ENCODE peak calls at places on chromosomes 1 and 21, in seven cellular contexts. I is heart left ventricle, U is AG09309, F is hepatocyte, J is osteocyte, D is esophagus squamous epithelium, P is cardiac muscle cell. T is an unnamed sample.

GRCh38 chr1:25556791-25557476 is 13.5 kb downstream of the LDLRAP1 start:
- DNase-seq in I (no peak), U (no peak), F (no peak), J (no peak), D (no peak), P (no peak), T (no peak)

GRCh38 chr1:230839166-230839565 is 29.2 kb downstream of the C1orf198 start:
- DNase-seq in I (no peak), U (no peak), F (no peak), J (no peak), D (no peak), P (no peak), T (no peak)

GRCh38 chr21:33117268-33117888 is 47.4 kb downstream of the OLIG1 start:
- DNase-seq in I (no peak), U (no peak), F (no peak), J (no peak), D (no peak), P (no peak), T (no peak)

GRCh38 chr1:3469849-3470649 is 15.6 kb downstream of the ARHGEF16 start:
- DNase-seq in I (no peak), U (no peak), F (no peak), J (no peak), D (no peak), P (no peak), T (no peak)

GRCh38 chr1:214044438-214045214 is 56.9 kb downstream of the PROX1 start:
- DNase-seq in I (no peak), U (no peak), F (peak), J (no peak), D (no peak), P (no peak), T (no peak)

GRCh38 chr1:22592919-22593790 is 29.9 kb downstream of the EPHA8 start:
- DNase-seq in I (no peak), U (no peak), F (no peak), J (no peak), D (no peak), P (no peak), T (no peak)

GRCh38 chr1:209720826-209721225 is 16.2 kb downstream of the HSD11B1 start:
- DNase-seq in I (no peak), U (no peak), F (no peak), J (no peak), D (no peak), P (no peak), T (no peak)

GRCh38 chr1:214363386-214363785 is 82.4 kb downstream of the SMYD2 start:
- DNase-seq in I (no peak), U (no peak), F (no peak), J (no peak), D (no peak), P (no peak), T (no peak)

GRCh38 chr1:227666286-227666685 is 68.8 kb downstream of the JMJD4 start:
- DNase-seq in I (no peak), U (no peak), F (no peak), J (no peak), D (no peak), P (no peak), T (no peak)

GRCh38 chr21:46116846-46117585 is 19.1 kb downstream of the COL6A2 start:
- DNase-seq in I (peak), U (no peak), F (no peak), J (peak), D (no peak), P (no peak), T (no peak)

GRCh38 chr1:89566761-89567174 is 42.1 kb downstream of the LRRC8B start:
- DNase-seq in I (peak), U (no peak), F (peak), J (no peak), D (no peak), P (peak), T (no peak)

GRCh38 chr1:77562596-77563154 is 119.8 kb downstream of the ZZZ3 start:
- DNase-seq in I (no peak), U (no peak), F (no peak), J (no peak), D (no peak), P (no peak), T (no peak)

GRCh38 chr1:208036177-208036808 is 125.4 kb upstream of the CD34 start:
- DNase-seq in I (no peak), U (no peak), F (peak), J (no peak), D (no peak), P (peak), T (peak)

GRCh38 chr1:232044728-232045127 is 418.1 kb downstream of the DISC1 start:
- DNase-seq in I (no peak), U (no peak), F (no peak), J (no peak), D (no peak), P (no peak), T (no peak)

GRCh38 chr1:232046531-232047283 is 420.1 kb downstream of the DISC1 start:
- DNase-seq in I (no peak), U (no peak), F (no peak), J (no peak), D (no peak), P (no peak), T (no peak)

GRCh38 chr1:232047473-232047872 is 420.9 kb downstream of the DISC1 start:
- DNase-seq in I (no peak), U (no peak), F (no peak), J (no peak), D (no peak), P (no peak), T (no peak)

GRCh38 chr1:232045134-232045533 is 418.5 kb downstream of the DISC1 start:
- DNase-seq in I (no peak), U (no peak), F (no peak), J (no peak), D (no peak), P (no peak), T (no peak)

DNA sequence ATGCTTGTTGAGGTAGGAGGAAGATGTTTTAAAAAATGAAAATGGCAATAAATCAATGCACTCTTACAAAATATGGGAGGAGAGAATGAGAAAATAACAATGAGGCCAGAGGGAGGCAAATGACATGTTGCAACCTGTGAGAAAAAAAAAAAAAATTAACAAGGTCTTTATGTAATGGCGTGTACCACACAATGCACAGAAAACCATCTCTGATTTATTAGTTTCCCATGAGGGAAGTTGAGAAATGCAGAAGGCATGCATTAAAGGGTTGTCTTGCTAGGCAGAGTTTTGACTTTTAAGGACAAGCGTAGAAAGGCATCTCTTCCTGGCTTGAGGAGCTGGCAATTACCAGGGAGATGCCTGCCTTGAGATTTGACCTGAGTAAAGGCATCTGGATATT is 419.0 kb downstream of the DISC1 start:
- DNase-seq in I (no peak), U (no peak), F (no peak), J (no peak), D (no peak), P (no peak), T (no peak)
- TF ChIP-seq CTCF in I (no peak), U (no peak), F (no peak), J (no peak), D (no peak), P (no peak), T (no peak)

DNA sequence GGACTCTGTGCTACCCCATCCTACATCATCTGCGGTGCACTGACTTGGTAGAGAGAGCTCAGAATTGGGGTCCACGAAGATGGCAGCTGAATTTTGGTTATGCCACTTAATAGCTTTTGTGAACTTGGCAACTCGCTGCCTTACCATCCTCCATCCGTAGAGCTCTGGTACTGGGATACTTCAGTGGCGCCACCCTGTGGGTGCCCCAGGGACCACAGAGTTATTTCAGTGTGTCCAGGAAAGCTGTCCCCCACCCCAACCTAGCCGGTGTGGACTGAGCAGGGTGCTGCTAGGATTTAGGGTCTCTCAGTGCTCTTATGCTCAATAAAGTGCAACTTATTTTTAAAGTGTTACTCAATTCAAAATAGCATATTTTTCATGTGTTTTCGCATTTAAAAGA is 9.0 kb upstream of the USF1 start:
- DNase-seq in I (no peak), U (no peak), F (no peak), J (no peak), D (no peak), P (no peak), T (no peak)
- TF ChIP-seq CTCF in I (peak), U (no peak), F (no peak), J (no peak), D (peak), P (no peak), T (no peak)

GRCh38 chr1:65528104-65528503 is 107.6 kb downstream of the LEPR start:
- DNase-seq in I (no peak), U (no peak), F (no peak), J (no peak), D (no peak), P (no peak), T (no peak)
- TF ChIP-seq CTCF in I (no peak), U (peak), F (peak), J (peak), D (peak), P (peak), T (no peak)

GRCh38 chr1:52825868-52826267 is 16.7 kb upstream of the ZYG11A start:
- DNase-seq in I (no peak), U (no peak), F (no peak), J (no peak), D (no peak), P (no peak), T (peak)
- TF ChIP-seq CTCF in I (no peak), U (no peak), F (no peak), J (peak), D (no peak), P (peak), T (no peak)

DNA sequence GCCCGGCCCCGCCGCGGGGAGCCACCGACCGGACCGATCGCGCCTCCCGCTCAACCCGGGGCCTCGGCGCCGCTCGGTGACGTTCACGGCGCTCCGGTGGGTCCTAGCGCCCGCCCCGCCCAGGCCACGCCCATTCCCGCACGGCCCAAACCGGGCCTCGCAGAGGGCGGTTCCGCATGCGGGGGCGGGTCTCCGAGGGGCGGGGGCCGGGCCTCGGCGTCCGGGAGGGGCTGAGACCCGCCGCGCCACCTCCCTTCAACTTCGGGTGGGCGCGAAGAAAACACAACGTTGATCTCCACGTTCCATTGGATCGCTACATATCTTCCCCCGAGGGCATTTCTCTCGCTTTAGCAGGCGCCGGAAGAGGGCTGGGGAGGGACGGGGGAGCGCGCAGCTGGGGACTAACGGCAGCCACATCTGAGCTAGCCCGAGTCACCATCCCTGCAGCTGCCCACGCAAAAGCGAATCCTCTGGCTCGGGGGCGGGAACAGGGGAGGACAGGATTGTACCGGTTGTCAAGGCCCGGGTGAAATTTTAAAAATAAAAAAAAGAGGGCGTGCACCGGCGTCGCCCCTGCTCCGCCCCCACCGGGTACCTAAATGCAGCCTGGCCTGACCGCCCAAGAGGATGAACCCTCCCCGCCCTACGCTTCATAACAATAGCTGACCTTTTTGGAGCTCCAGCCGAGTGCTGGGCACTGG is at the start of gene MAD2L2:
- DNase-seq in I (peak), U (peak), F (peak), J (peak), D (no peak), P (peak), T (peak)
- TF ChIP-seq CTCF in I (no peak), U (no peak), F (no peak), J (no peak), D (no peak), P (no peak), T (no peak)

GRCh38 chr1:195733826-195734225 is 874.4 kb downstream of the KCNT2 start:
- DNase-seq in I (no peak), U (no peak), F (peak), J (no peak), D (no peak), P (no peak), T (no peak)
- TF ChIP-seq CTCF in I (no peak), U (peak), F (peak), J (peak), D (peak), P (peak), T (peak)

DNA sequence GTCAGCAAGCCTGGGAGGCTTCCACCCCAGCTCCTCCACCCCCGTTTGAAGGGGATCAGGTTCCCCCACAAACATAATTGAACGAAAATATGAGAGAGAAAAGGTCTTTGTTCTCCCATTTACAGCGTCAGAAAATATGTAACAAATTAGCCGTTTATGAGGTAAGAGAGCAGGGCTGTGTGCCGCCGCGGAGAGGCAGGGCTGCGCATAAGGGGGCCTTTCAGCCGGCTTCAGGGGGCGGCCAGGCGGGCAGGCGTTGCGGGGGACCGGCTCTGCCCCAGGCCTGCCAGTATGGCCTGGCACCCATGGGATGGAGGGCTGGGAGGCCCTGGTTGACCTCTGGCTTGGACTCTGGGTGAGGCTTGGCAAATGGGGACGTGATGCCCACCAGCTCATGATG is 179.3 kb downstream of the TRABD2B start:
- DNase-seq in I (no peak), U (no peak), F (no peak), J (no peak), D (no peak), P (no peak), T (no peak)
- TF ChIP-seq CTCF in I (no peak), U (no peak), F (no peak), J (no peak), D (no peak), P (no peak), T (no peak)

GRCh38 chr1:29413661-29414060 is 177.3 kb downstream of the PTPRU start:
- DNase-seq in I (no peak), U (no peak), F (no peak), J (no peak), D (no peak), P (no peak), T (no peak)
- TF ChIP-seq CTCF in I (no peak), U (no peak), F (no peak), J (no peak), D (no peak), P (no peak), T (no peak)

GRCh38 chr1:180248731-180249681 is 18.9 kb downstream of the LHX4 start:
- DNase-seq in I (no peak), U (no peak), F (no peak), J (no peak), D (no peak), P (peak), T (no peak)
- TF ChIP-seq CTCF in I (no peak), U (no peak), F (no peak), J (no peak), D (no peak), P (no peak), T (no peak)

T was measured in GM20000.